ENCODE peak calls at places on chromosomes 12 and 14, in nine cellular contexts. M is OCI-LY7, S is cardiac muscle cell, R is tibial nerve, F is GM23338, W is DND-41, I is suprapubic skin, L is retinal pigment epithelial cell, Y is SJCRH30. P is an unnamed sample.
A peak's percentile ranks its signal among the peaks of the same experiment; 100 is the strongest.

GRCh38 chr14:105647784-105648608 is 121.6 kb downstream of the TMEM121 start:
- DNase-seq in I (no peak), L (no peak), F (no peak), S (no peak), R (no peak), Y (no peak), W (no peak), M (no peak), P (no peak)

GRCh38 chr14:36834293-36834692 is 172.6 kb downstream of the PAX9 start:
- DNase-seq in M (no peak), R (no peak), F (no peak), W (no peak), Y (no peak), S (no peak), L (no peak), I (no peak), P (no peak)

GRCh38 chr12:92464911-92465310 is 237.9 kb upstream of the PLEKHG7 start:
- DNase-seq in S (no peak), M (peak; percentile 52), R (no peak), I (no peak), F (peak; percentile 41), W (no peak), Y (peak; percentile 12), L (no peak), P (no peak)

GRCh38 chr14:102593841-102594170 is 1.4 kb downstream of the RCOR1 start:
- DNase-seq in Y (no peak), M (no peak), W (no peak), L (no peak), F (no peak), R (no peak), I (no peak), S (no peak), P (no peak)

GRCh38 chr12:50504798-50505385 is at the start of gene DIP2B:
- DNase-seq in R (peak; percentile 89), W (peak; percentile 94), S (peak; percentile 97), L (peak; percentile 58), I (peak; percentile 96), M (peak; percentile 95), F (peak; percentile 95), Y (peak; percentile 96), P (peak; percentile 80)

GRCh38 chr14:32932302-32932920 is 6.3 kb upstream of the NPAS3 start:
- DNase-seq in R (no peak), I (no peak), S (no peak), F (peak; percentile 38), W (no peak), M (no peak), Y (no peak), L (no peak), P (no peak)

GRCh38 chr12:126895946-126896520 is 1370.9 kb upstream of the TMEM132C start:
- DNase-seq in L (no peak), F (no peak), W (no peak), Y (no peak), S (no peak), R (no peak), I (no peak), M (no peak), P (no peak)

GRCh38 chr12:124623344-124623885 is 56.0 kb upstream of the NCOR2 start:
- DNase-seq in I (no peak), M (no peak), R (no peak), F (no peak), W (no peak), S (no peak), L (no peak), Y (no peak), P (no peak)

GRCh38 chr12:8156845-8157244 is at the start of gene ZNF705A:
- DNase-seq in S (no peak), W (no peak), L (peak; percentile 83), R (no peak), Y (no peak), I (no peak), F (no peak), M (no peak), P (no peak)

GRCh38 chr14:90489916-90490726 is 93.3 kb downstream of the CALM1 start:
- DNase-seq in F (no peak), M (no peak), I (no peak), L (peak; percentile 85), Y (no peak), W (no peak), S (no peak), R (no peak), P (no peak)

GRCh38 chr14:64801800-64802199 is 77.9 kb downstream of the SPTB start:
- DNase-seq in L (no peak), I (no peak), F (peak; percentile 79), M (no peak), W (peak; percentile 12), R (no peak), Y (peak; percentile 22), S (peak; percentile 49), P (no peak)

GRCh38 chr12:99709619-99710018 is 62.1 kb downstream of the GARIN6 start:
- DNase-seq in L (no peak), S (no peak), Y (no peak), R (no peak), W (no peak), M (no peak), F (no peak), I (no peak), P (no peak)

GRCh38 chr14:60183138-60183537 is 17.9 kb upstream of the DHRS7 start:
- DNase-seq in M (peak; percentile 39), L (no peak), Y (no peak), F (no peak), I (no peak), W (no peak), R (no peak), S (no peak), P (no peak)

GRCh38 chr12:4228122-4228580 is 45.4 kb upstream of the CCND2 start:
- DNase-seq in Y (no peak), M (no peak), R (no peak), W (no peak), L (no peak), S (no peak), I (no peak), F (peak; percentile 91), P (no peak)

GRCh38 chr14:48665077-48665784 is 920.9 kb downstream of the RPS29 start:
- DNase-seq in W (no peak), Y (no peak), M (no peak), L (no peak), F (no peak), R (no peak), I (no peak), S (no peak), P (no peak)
- H3K4me3 ChIP-seq in W (no peak overlapping the region), Y (no peak overlapping the region), M (no peak overlapping the region), L (no peak overlapping the region), F (no peak overlapping the region), R (no peak overlapping the region), I (no peak overlapping the region), S (no peak overlapping the region), P (no peak overlapping the region)

GRCh38 chr14:22979748-22980392 is 2.5 kb downstream of the AJUBA start:
- DNase-seq in I (peak; percentile 57), L (no peak), W (no peak), R (no peak), M (no peak), Y (peak; percentile 27), F (no peak), S (no peak), P (no peak)
- H3K4me3 ChIP-seq in I (peak overlapping the region; percentile 77), L (peak overlapping the region; percentile 89), W (peak overlapping the region; percentile 83), R (peak overlapping the region; percentile 66), M (no peak overlapping the region), Y (peak overlapping the region; percentile 91), F (peak overlapping the region; percentile 70), S (peak overlapping the region; percentile 74), P (peak overlapping the region; percentile 41)

GRCh38 chr12:68781728-68782127 is 26.2 kb upstream of the MDM2 start:
- DNase-seq in R (no peak), W (no peak), M (no peak), F (no peak), I (no peak), L (no peak), S (no peak), Y (no peak), P (no peak)

GRCh38 chr12:68785358-68785757 is 22.6 kb upstream of the MDM2 start:
- DNase-seq in W (no peak), F (no peak), I (no peak), L (no peak), M (no peak), S (no peak), R (no peak), Y (no peak), P (no peak)

GRCh38 chr12:68785823-68786222 is 22.2 kb upstream of the MDM2 start:
- DNase-seq in S (no peak), F (no peak), M (no peak), I (no peak), Y (no peak), W (no peak), L (no peak), R (no peak), P (no peak)

GRCh38 chr12:68786929-68787328 is 21.0 kb upstream of the MDM2 start:
- DNase-seq in M (no peak), S (no peak), Y (no peak), R (no peak), L (no peak), I (no peak), F (peak; percentile 26), W (no peak), P (no peak)

DNA sequence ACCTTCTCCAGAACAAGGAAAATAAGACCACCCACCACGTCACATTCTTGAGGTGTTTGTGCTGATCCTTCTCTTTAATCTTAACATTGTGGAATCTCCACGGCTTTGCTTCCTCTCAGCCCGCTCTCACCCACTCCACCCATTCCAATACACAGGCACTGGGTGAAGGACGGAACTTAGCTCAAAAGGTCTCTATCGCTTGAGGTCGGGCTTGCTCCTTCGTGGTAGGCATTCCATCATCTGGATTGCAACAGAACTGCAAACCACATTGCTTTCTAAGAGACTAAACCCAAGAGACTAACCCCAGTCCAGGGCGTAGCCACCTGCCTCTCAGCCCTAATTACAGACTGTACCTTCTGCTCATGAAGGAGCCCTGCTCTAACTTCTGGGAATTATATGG is 24.0 kb upstream of the MDM2 start:
- DNase-seq in R (no peak), S (no peak), M (no peak), L (no peak), W (no peak), I (no peak), Y (peak; percentile 84), F (peak; percentile 35), P (no peak)
- H3K4me3 ChIP-seq in R (no peak overlapping the region), S (no peak overlapping the region), M (no peak overlapping the region), L (no peak overlapping the region), W (no peak overlapping the region), I (no peak overlapping the region), Y (no peak overlapping the region), F (no peak overlapping the region), P (no peak overlapping the region)

GRCh38 chr12:57935839-57936512 is 5.4 kb upstream of the ATP23 start:
- DNase-seq in I (peak; percentile 94), S (peak; percentile 90), Y (peak; percentile 100), F (peak; percentile 96), M (peak; percentile 98), R (peak; percentile 75), L (peak; percentile 82), W (peak; percentile 98), P (peak; percentile 99)

GRCh38 chr12:57940052-57940914 is 1.1 kb upstream of the ATP23 start:
- DNase-seq in S (no peak), M (peak; percentile 20), R (no peak), F (no peak), L (no peak), Y (no peak), I (no peak), W (no peak), P (no peak)

GRCh38 chr12:57939291-57939690 is 2.1 kb upstream of the ATP23 start:
- DNase-seq in W (no peak), F (no peak), M (no peak), I (no peak), L (no peak), S (no peak), Y (no peak), R (no peak), P (no peak)

GRCh38 chr12:57934804-57935203 is 6.6 kb upstream of the ATP23 start:
- DNase-seq in S (no peak), I (no peak), M (peak; percentile 23), F (no peak), W (no peak), R (no peak), Y (no peak), L (no peak), P (no peak)

GRCh38 chr12:57936513-57936883 is 4.9 kb upstream of the ATP23 start:
- DNase-seq in W (no peak), R (no peak), F (no peak), L (no peak), Y (peak; percentile 28), S (no peak), I (no peak), M (no peak), P (no peak)
- H3K4me3 ChIP-seq in W (peak overlapping the region; percentile 63), R (peak overlapping the region; percentile 61), F (peak overlapping the region; percentile 48), L (peak overlapping the region; percentile 88), Y (peak overlapping the region; percentile 66), S (peak overlapping the region; percentile 62), I (peak overlapping the region; percentile 65), M (peak overlapping the region; percentile 77), P (peak overlapping the region; percentile 54)

P was measured in Jurkat, Clone E6-1.